ENCODE peak calls at places on chromosomes 1 and 21, in seven cellular contexts. I is hepatocyte; L is A549; O is HCT116; J is aorta; D is CD8-positive, alpha-beta memory T cell; E is pancreas. M is an unnamed sample.
A peak's percentile ranks its signal among the peaks of the same experiment; 100 is the strongest.

GRCh38 chr1:53590581-53591515 is 131.6 kb downstream of the DMRTB1 start:
- DNase-seq in I (peak; percentile 49), L (no peak), O (no peak), J (peak; percentile 65), D (no peak), E (no peak), M (no peak)

GRCh38 chr1:54429838-54430237 is 23.6 kb upstream of the SSBP3 start:
- DNase-seq in I (no peak), L (no peak), O (no peak), J (peak; percentile 65), D (no peak), E (no peak), M (no peak)

GRCh38 chr1:145960468-145961108 is 2.8 kb upstream of the LIX1L start:
- DNase-seq in I (peak; percentile 85), L (peak; percentile 91), O (no peak), J (peak; percentile 93), D (peak; percentile 77), E (peak; percentile 77), M (no peak)

GRCh38 chr1:214310777-214311690 is 30.1 kb downstream of the SMYD2 start:
- DNase-seq in I (no peak), L (no peak), O (no peak), J (no peak), D (no peak), E (no peak), M (no peak)

GRCh38 chr1:230212405-230212936 is 145.4 kb downstream of the GALNT2 start:
- DNase-seq in I (no peak), L (no peak), O (no peak), J (no peak), D (no peak), E (peak; percentile 20), M (no peak)

GRCh38 chr1:201119206-201119814 is 7.1 kb upstream of the CACNA1S start:
- DNase-seq in I (peak; percentile 50), L (peak; percentile 71), O (peak; percentile 39), J (no peak), D (peak; percentile 68), E (no peak), M (peak; percentile 17)

GRCh38 chr21:41778974-41779600 is 12.2 kb upstream of the RIPK4 start:
- DNase-seq in I (no peak), L (no peak), O (no peak), J (peak; percentile 32), D (no peak), E (no peak), M (no peak)

GRCh38 chr1:26701266-26701994 is 5.6 kb downstream of the ARID1A start:
- DNase-seq in I (no peak), L (no peak), O (no peak), J (no peak), D (no peak), E (no peak), M (no peak)

GRCh38 chr1:242242983-242243382 is 244.1 kb upstream of the MAP1LC3C start:
- DNase-seq in I (no peak), L (no peak), O (no peak), J (no peak), D (no peak), E (no peak), M (no peak)

GRCh38 chr1:204885288-204885711 is 14.6 kb downstream of the NFASC start:
- DNase-seq in I (peak; percentile 22), L (no peak), O (no peak), J (no peak), D (no peak), E (no peak), M (no peak)

GRCh38 chr1:228228601-228229074 is 20.8 kb downstream of the OBSCN start:
- DNase-seq in I (no peak), L (peak; percentile 20), O (no peak), J (no peak), D (no peak), E (no peak), M (no peak)

GRCh38 chr1:166379447-166379846 is 212.6 kb upstream of the FAM78B start:
- DNase-seq in I (no peak), L (no peak), O (no peak), J (no peak), D (no peak), E (no peak), M (no peak)

GRCh38 chr1:199495432-199495831 is 532.1 kb upstream of the NR5A2 start:
- DNase-seq in I (no peak), L (no peak), O (no peak), J (no peak), D (no peak), E (no peak), M (no peak)

GRCh38 chr1:86339421-86339820 is 56.7 kb downstream of the ODF2L start:
- DNase-seq in I (no peak), L (no peak), O (no peak), J (no peak), D (no peak), E (no peak), M (no peak)

GRCh38 chr1:201982923-201983805 is 716 bp downstream of the RNPEP start:
- DNase-seq in I (peak; percentile 85), L (peak; percentile 88), O (peak; percentile 51), J (peak; percentile 89), D (peak; percentile 77), E (peak; percentile 68), M (peak; percentile 47)

GRCh38 chr1:7967206-7967605 is 5.7 kb downstream of the PARK7 start:
- DNase-seq in I (no peak), L (no peak), O (no peak), J (no peak), D (no peak), E (no peak), M (no peak)

GRCh38 chr1:3313579-3313955 is 140.9 kb upstream of the ARHGEF16 start:
- DNase-seq in I (peak; percentile 79), L (no peak), O (no peak), J (peak; percentile 97), D (no peak), E (peak; percentile 69), M (no peak)

GRCh38 chr1:3311711-3312110 is 142.8 kb upstream of the ARHGEF16 start:
- DNase-seq in I (no peak), L (no peak), O (no peak), J (no peak), D (no peak), E (no peak), M (no peak)

GRCh38 chr1:3310718-3311400 is 143.6 kb upstream of the ARHGEF16 start:
- DNase-seq in I (no peak), L (no peak), O (no peak), J (no peak), D (no peak), E (no peak), M (no peak)

GRCh38 chr1:3312894-3313578 is 141.4 kb upstream of the ARHGEF16 start:
- DNase-seq in I (peak; percentile 96), L (peak; percentile 81), O (peak; percentile 88), J (peak; percentile 99), D (no peak), E (peak; percentile 72), M (peak; percentile 3)

GRCh38 chr1:3312310-3312734 is 142.1 kb upstream of the ARHGEF16 start:
- DNase-seq in I (no peak), L (no peak), O (no peak), J (peak; percentile 87), D (no peak), E (no peak), M (no peak)
- H3K4me1 ChIP-seq in I (peaks cover 25% of the 10 kb centered on the region), L (peaks cover 17% of the 10 kb centered on the region), O (peaks cover 21% of the 10 kb centered on the region), J (no peaks in the 10 kb centered on the region), D (no peaks in the 10 kb centered on the region), E (no peaks in the 10 kb centered on the region), M (no peaks in the 10 kb centered on the region)

GRCh38 chr1:182789138-182790076 is at the start of gene NPL:
- DNase-seq in I (peak; percentile 88), L (peak; percentile 47), O (no peak), J (peak; percentile 95), D (peak; percentile 88), E (peak; percentile 81), M (peak; percentile 74)

GRCh38 chr1:182791464-182792179 is 2.0 kb downstream of the NPL start:
- DNase-seq in I (no peak), L (no peak), O (no peak), J (no peak), D (no peak), E (no peak), M (no peak)

GRCh38 chr1:182795563-182796228 is 6.1 kb downstream of the NPL start:
- DNase-seq in I (peak; percentile 28), L (peak; percentile 15), O (no peak), J (no peak), D (no peak), E (no peak), M (no peak)

GRCh38 chr1:182794802-182795201 is 5.2 kb downstream of the NPL start:
- DNase-seq in I (peak; percentile 22), L (no peak), O (no peak), J (no peak), D (no peak), E (no peak), M (no peak)
- H3K27ac ChIP-seq in I (peak overlapping the region; percentile 43), L (no peak overlapping the region), O (no peak overlapping the region), J (no peak overlapping the region), D (no peak overlapping the region), E (no peak overlapping the region), M (no peak overlapping the region)

DNA sequence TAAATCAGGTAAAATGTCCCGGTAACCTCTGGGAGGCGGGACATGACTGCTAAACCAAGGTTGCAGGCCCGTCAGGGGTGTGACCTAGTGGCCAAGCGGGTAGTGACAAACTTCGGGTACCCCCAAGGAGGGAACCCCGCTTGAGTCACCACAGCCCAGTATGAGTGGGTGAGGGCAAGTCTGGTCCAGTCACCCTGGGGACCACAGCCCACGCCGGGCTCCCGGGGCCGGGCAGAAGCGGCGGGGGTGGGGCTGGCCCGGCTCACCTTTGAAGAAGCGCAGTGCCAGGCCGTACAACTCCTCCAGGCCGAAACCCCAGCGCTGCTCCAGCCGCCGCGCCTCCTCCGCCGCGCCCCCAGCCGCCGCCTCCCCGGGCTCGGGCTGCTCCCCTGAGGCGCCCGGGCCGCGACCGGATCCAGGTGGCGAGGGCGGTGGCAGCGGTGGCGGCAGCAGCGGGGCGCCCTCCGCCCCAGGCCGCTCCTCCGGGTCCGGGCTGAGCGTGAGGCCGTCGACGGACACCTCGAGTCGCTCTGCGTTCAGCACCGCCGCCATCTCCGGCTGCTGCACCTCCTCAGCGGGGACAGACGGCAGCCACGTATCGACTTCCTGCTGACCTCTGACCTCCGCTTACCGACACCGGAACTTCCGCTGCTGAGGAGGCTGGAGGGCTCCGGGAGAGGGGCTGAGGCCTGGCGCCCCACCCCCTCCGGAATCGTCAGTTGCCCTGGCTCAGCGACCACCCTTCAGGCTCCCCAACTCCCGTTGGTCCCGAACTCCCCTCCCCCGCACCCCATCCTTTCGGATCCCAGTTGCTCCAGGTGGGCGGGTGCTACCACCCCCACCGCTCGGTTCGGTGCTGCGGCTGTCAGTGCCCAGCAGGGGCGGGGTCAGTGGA is at the start of gene ACBD3:
- DNase-seq in I (peak; percentile 94), L (peak; percentile 89), O (peak; percentile 61), J (peak; percentile 95), D (peak; percentile 91), E (peak; percentile 88), M (peak; percentile 81)
- H3K4me1 ChIP-seq in I (peaks cover 26% of the 10 kb centered on the region), L (peaks cover 32% of the 10 kb centered on the region), O (peaks cover 20% of the 10 kb centered on the region), J (no peaks in the 10 kb centered on the region), D (peaks cover 19% of the 10 kb centered on the region), E (peaks cover 23% of the 10 kb centered on the region), M (peaks cover 41% of the 10 kb centered on the region)

DNA sequence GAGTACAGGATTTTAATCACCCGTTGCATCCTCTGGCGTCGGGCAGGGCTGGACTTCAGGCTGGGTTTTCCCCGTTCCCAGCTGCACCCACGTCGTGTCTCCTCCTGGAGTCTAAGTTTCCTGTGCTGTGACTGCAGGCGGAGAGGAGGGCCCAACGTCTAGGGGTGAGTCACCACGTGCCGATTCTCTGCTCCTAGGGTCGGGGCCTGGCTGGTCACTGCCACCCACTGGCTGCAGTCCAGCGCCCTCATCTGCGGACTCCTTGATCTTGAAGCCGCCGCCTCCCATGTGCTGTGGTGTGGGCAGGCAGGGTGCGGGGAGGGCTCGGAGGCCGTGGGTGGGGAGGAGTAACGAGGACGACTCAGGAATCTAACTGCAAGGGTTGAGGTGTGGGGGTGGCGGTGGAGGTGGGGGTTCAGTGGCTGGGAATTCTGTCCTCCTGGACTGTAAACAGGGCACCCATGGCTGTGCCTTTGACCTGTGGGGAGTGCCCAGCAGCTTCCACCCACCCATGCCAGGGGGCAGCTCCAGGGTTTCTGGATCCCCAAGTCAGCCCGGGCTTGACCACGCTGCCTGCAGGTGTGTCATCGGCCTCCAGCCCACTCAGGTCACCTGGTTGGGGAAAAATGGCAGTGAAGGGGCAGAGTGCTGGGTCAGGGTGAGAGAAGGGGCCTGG is 77.8 kb downstream of the ALPL start:
- DNase-seq in I (peak; percentile 88), L (peak; percentile 91), O (peak; percentile 61), J (peak; percentile 88), D (no peak), E (peak; percentile 44), M (no peak)
- H3K27ac ChIP-seq in I (no peak overlapping the region), L (peak overlapping the region; percentile 77), O (no peak overlapping the region), J (no peak overlapping the region), D (no peak overlapping the region), E (no peak overlapping the region), M (no peak overlapping the region)